ENCODE peak calls at places on chromosomes 5 and 9, in seven cellular contexts. One of them, this sample, is unnamed.

GRCh38 chr9:4375424-4376195 is 75.7 kb upstream of the GLIS3 start:
- DNase-seq in kidney: no peak
- DNase-seq in left ventricle myocardium inferior: no peak
- DNase-seq in midbrain: peak
- DNase-seq in NCI-H2029 treated with DMSO at 0.1 percent for 48 hours: no peak
- DNase-seq in NCI-H1105: no peak
- DNase-seq in mammary epithelial cell: peak
- DNase-seq in this sample: peak

GRCh38 chr5:12072441-12072840 is 168.2 kb upstream of the CTNND2 start:
- DNase-seq in kidney: no peak
- DNase-seq in left ventricle myocardium inferior: no peak
- DNase-seq in midbrain: no peak
- DNase-seq in NCI-H2029 treated with DMSO at 0.1 percent for 48 hours: no peak
- DNase-seq in NCI-H1105: no peak
- DNase-seq in mammary epithelial cell: no peak
- DNase-seq in this sample: no peak

GRCh38 chr5:106374956-106375355 is 1295.8 kb downstream of the EFNA5 start:
- DNase-seq in kidney: no peak
- DNase-seq in left ventricle myocardium inferior: no peak
- DNase-seq in midbrain: no peak
- DNase-seq in NCI-H2029 treated with DMSO at 0.1 percent for 48 hours: no peak
- DNase-seq in NCI-H1105: no peak
- DNase-seq in mammary epithelial cell: peak
- DNase-seq in this sample: no peak

GRCh38 chr9:121640076-121640475 is 11.4 kb upstream of the DAB2IP start:
- DNase-seq in kidney: peak
- DNase-seq in left ventricle myocardium inferior: peak
- DNase-seq in midbrain: peak
- DNase-seq in NCI-H2029 treated with DMSO at 0.1 percent for 48 hours: no peak
- DNase-seq in NCI-H1105: no peak
- DNase-seq in mammary epithelial cell: no peak
- DNase-seq in this sample: no peak

GRCh38 chr5:41736641-41737040 is 133.6 kb downstream of the OXCT1 start:
- DNase-seq in kidney: no peak
- DNase-seq in left ventricle myocardium inferior: no peak
- DNase-seq in midbrain: no peak
- DNase-seq in NCI-H2029 treated with DMSO at 0.1 percent for 48 hours: no peak
- DNase-seq in NCI-H1105: no peak
- DNase-seq in mammary epithelial cell: no peak
- DNase-seq in this sample: no peak

GRCh38 chr5:159819671-159820411 is 96.4 kb upstream of the ADRA1B start:
- DNase-seq in kidney: peak
- DNase-seq in left ventricle myocardium inferior: peak
- DNase-seq in midbrain: no peak
- DNase-seq in NCI-H2029 treated with DMSO at 0.1 percent for 48 hours: no peak
- DNase-seq in NCI-H1105: no peak
- DNase-seq in mammary epithelial cell: peak
- DNase-seq in this sample: no peak

GRCh38 chr5:141223112-141223783 is at the start of gene PCDHB14:
- DNase-seq in kidney: no peak
- DNase-seq in left ventricle myocardium inferior: no peak
- DNase-seq in midbrain: peak
- DNase-seq in NCI-H2029 treated with DMSO at 0.1 percent for 48 hours: peak
- DNase-seq in NCI-H1105: peak
- DNase-seq in mammary epithelial cell: peak
- DNase-seq in this sample: peak

GRCh38 chr5:103598997-103599556 is 36.5 kb upstream of the NUDT12 start:
- DNase-seq in kidney: no peak
- DNase-seq in left ventricle myocardium inferior: no peak
- DNase-seq in midbrain: no peak
- DNase-seq in NCI-H2029 treated with DMSO at 0.1 percent for 48 hours: no peak
- DNase-seq in NCI-H1105: no peak
- DNase-seq in mammary epithelial cell: no peak
- DNase-seq in this sample: no peak

GRCh38 chr5:12488161-12488560 is 583.9 kb upstream of the CTNND2 start:
- DNase-seq in kidney: no peak
- DNase-seq in left ventricle myocardium inferior: no peak
- DNase-seq in midbrain: no peak
- DNase-seq in NCI-H2029 treated with DMSO at 0.1 percent for 48 hours: no peak
- DNase-seq in NCI-H1105: no peak
- DNase-seq in mammary epithelial cell: no peak
- DNase-seq in this sample: no peak

GRCh38 chr9:114031948-114032688 is 46.0 kb downstream of the AMBP start:
- DNase-seq in kidney: no peak
- DNase-seq in left ventricle myocardium inferior: no peak
- DNase-seq in midbrain: no peak
- DNase-seq in NCI-H2029 treated with DMSO at 0.1 percent for 48 hours: no peak
- DNase-seq in NCI-H1105: no peak
- DNase-seq in mammary epithelial cell: no peak
- DNase-seq in this sample: no peak

GRCh38 chr9:135309763-135310125 is 169.8 kb upstream of the PPP1R26 start:
- DNase-seq in kidney: no peak
- DNase-seq in left ventricle myocardium inferior: no peak
- DNase-seq in midbrain: no peak
- DNase-seq in NCI-H2029 treated with DMSO at 0.1 percent for 48 hours: no peak
- DNase-seq in NCI-H1105: no peak
- DNase-seq in mammary epithelial cell: no peak
- DNase-seq in this sample: no peak

GRCh38 chr9:112505607-112506006 is 19.0 kb downstream of the KIAA1958 start:
- DNase-seq in kidney: no peak
- DNase-seq in left ventricle myocardium inferior: no peak
- DNase-seq in midbrain: no peak
- DNase-seq in NCI-H2029 treated with DMSO at 0.1 percent for 48 hours: no peak
- DNase-seq in NCI-H1105: no peak
- DNase-seq in mammary epithelial cell: no peak
- DNase-seq in this sample: no peak

GRCh38 chr5:150181035-150181434 is 8.8 kb upstream of the SLC6A7 start:
- DNase-seq in kidney: no peak
- DNase-seq in left ventricle myocardium inferior: no peak
- DNase-seq in midbrain: no peak
- DNase-seq in NCI-H2029 treated with DMSO at 0.1 percent for 48 hours: no peak
- DNase-seq in NCI-H1105: no peak
- DNase-seq in mammary epithelial cell: no peak
- DNase-seq in this sample: no peak

GRCh38 chr9:137195525-137196220 is 4.9 kb downstream of the TPRN start:
- DNase-seq in kidney: no peak
- DNase-seq in left ventricle myocardium inferior: no peak
- DNase-seq in midbrain: no peak
- DNase-seq in NCI-H2029 treated with DMSO at 0.1 percent for 48 hours: peak
- DNase-seq in NCI-H1105: peak
- DNase-seq in mammary epithelial cell: no peak
- DNase-seq in this sample: no peak

GRCh38 chr9:130368631-130369103 is 76.1 kb upstream of the ASS1 start:
- DNase-seq in kidney: no peak
- DNase-seq in left ventricle myocardium inferior: no peak
- DNase-seq in midbrain: no peak
- DNase-seq in NCI-H2029 treated with DMSO at 0.1 percent for 48 hours: no peak
- DNase-seq in NCI-H1105: no peak
- DNase-seq in mammary epithelial cell: peak
- DNase-seq in this sample: no peak

GRCh38 chr5:8188874-8189588 is 320.1 kb downstream of the MTRR start:
- DNase-seq in kidney: no peak
- DNase-seq in left ventricle myocardium inferior: no peak
- DNase-seq in midbrain: no peak
- DNase-seq in NCI-H2029 treated with DMSO at 0.1 percent for 48 hours: peak
- DNase-seq in NCI-H1105: no peak
- DNase-seq in mammary epithelial cell: no peak
- DNase-seq in this sample: no peak

GRCh38 chr5:130138406-130139060 is 234.3 kb downstream of the CHSY3 start:
- DNase-seq in kidney: no peak
- DNase-seq in left ventricle myocardium inferior: no peak
- DNase-seq in midbrain: no peak
- DNase-seq in NCI-H2029 treated with DMSO at 0.1 percent for 48 hours: no peak
- DNase-seq in NCI-H1105: no peak
- DNase-seq in mammary epithelial cell: peak
- DNase-seq in this sample: no peak

GRCh38 chr5:115389799-115390382 is 93.4 kb upstream of the CCDC112 start:
- DNase-seq in kidney: no peak
- DNase-seq in left ventricle myocardium inferior: no peak
- DNase-seq in midbrain: no peak
- DNase-seq in NCI-H2029 treated with DMSO at 0.1 percent for 48 hours: no peak
- DNase-seq in NCI-H1105: no peak
- DNase-seq in mammary epithelial cell: no peak
- DNase-seq in this sample: no peak

GRCh38 chr5:74034738-74035137 is 408.7 kb downstream of the ARHGEF28 start:
- DNase-seq in kidney: no peak
- DNase-seq in left ventricle myocardium inferior: no peak
- DNase-seq in midbrain: no peak
- DNase-seq in NCI-H2029 treated with DMSO at 0.1 percent for 48 hours: no peak
- DNase-seq in NCI-H1105: no peak
- DNase-seq in mammary epithelial cell: peak
- DNase-seq in this sample: peak

GRCh38 chr5:94702729-94703128 is 84.3 kb downstream of the SLF1 start:
- DNase-seq in kidney: no peak
- DNase-seq in left ventricle myocardium inferior: no peak
- DNase-seq in midbrain: no peak
- DNase-seq in NCI-H2029 treated with DMSO at 0.1 percent for 48 hours: no peak
- DNase-seq in NCI-H1105: no peak
- DNase-seq in mammary epithelial cell: no peak
- DNase-seq in this sample: no peak

GRCh38 chr9:136700959-136701664 is 11.3 kb upstream of the DIPK1B start:
- DNase-seq in kidney: peak
- DNase-seq in left ventricle myocardium inferior: no peak
- DNase-seq in midbrain: no peak
- DNase-seq in NCI-H2029 treated with DMSO at 0.1 percent for 48 hours: no peak
- DNase-seq in NCI-H1105: no peak
- DNase-seq in mammary epithelial cell: no peak
- DNase-seq in this sample: no peak

GRCh38 chr5:127492854-127493738 is 24.3 kb upstream of the PRRC1 start:
- DNase-seq in kidney: no peak
- DNase-seq in left ventricle myocardium inferior: no peak
- DNase-seq in midbrain: peak
- DNase-seq in NCI-H2029 treated with DMSO at 0.1 percent for 48 hours: peak
- DNase-seq in NCI-H1105: peak
- DNase-seq in mammary epithelial cell: peak
- DNase-seq in this sample: no peak

GRCh38 chr5:172410160-172410559 is 44.2 kb downstream of the SH3PXD2B start:
- DNase-seq in kidney: no peak
- DNase-seq in left ventricle myocardium inferior: no peak
- DNase-seq in midbrain: no peak
- DNase-seq in NCI-H2029 treated with DMSO at 0.1 percent for 48 hours: no peak
- DNase-seq in NCI-H1105: no peak
- DNase-seq in mammary epithelial cell: peak
- DNase-seq in this sample: no peak

GRCh38 chr9:123867034-123867433 is 62.9 kb downstream of the DENND1A start:
- DNase-seq in kidney: no peak
- DNase-seq in left ventricle myocardium inferior: no peak
- DNase-seq in midbrain: no peak
- DNase-seq in NCI-H2029 treated with DMSO at 0.1 percent for 48 hours: no peak
- DNase-seq in NCI-H1105: no peak
- DNase-seq in mammary epithelial cell: no peak
- DNase-seq in this sample: peak

GRCh38 chr5:147822686-147823491 is 8.6 kb downstream of the SPINK1 start:
- DNase-seq in kidney: no peak
- DNase-seq in left ventricle myocardium inferior: peak
- DNase-seq in midbrain: peak
- DNase-seq in NCI-H2029 treated with DMSO at 0.1 percent for 48 hours: peak
- DNase-seq in NCI-H1105: peak
- DNase-seq in mammary epithelial cell: peak
- DNase-seq in this sample: peak

GRCh38 chr5:83583859-83584258 is 112.3 kb downstream of the VCAN start:
- DNase-seq in kidney: no peak
- DNase-seq in left ventricle myocardium inferior: no peak
- DNase-seq in midbrain: no peak
- DNase-seq in NCI-H2029 treated with DMSO at 0.1 percent for 48 hours: no peak
- DNase-seq in NCI-H1105: no peak
- DNase-seq in mammary epithelial cell: peak
- DNase-seq in this sample: no peak

GRCh38 chr5:78568212-78568611 is 80.4 kb downstream of the LHFPL2 start:
- DNase-seq in kidney: no peak
- DNase-seq in left ventricle myocardium inferior: no peak
- DNase-seq in midbrain: peak
- DNase-seq in NCI-H2029 treated with DMSO at 0.1 percent for 48 hours: no peak
- DNase-seq in NCI-H1105: no peak
- DNase-seq in mammary epithelial cell: no peak
- DNase-seq in this sample: peak

GRCh38 chr9:114264806-114265550 is 57.9 kb upstream of the ORM1 start:
- DNase-seq in kidney: no peak
- DNase-seq in left ventricle myocardium inferior: no peak
- DNase-seq in midbrain: no peak
- DNase-seq in NCI-H2029 treated with DMSO at 0.1 percent for 48 hours: no peak
- DNase-seq in NCI-H1105: no peak
- DNase-seq in mammary epithelial cell: no peak
- DNase-seq in this sample: no peak

GRCh38 chr5:177432143-177432904 is 5.8 kb downstream of the GRK6 start:
- DNase-seq in kidney: no peak
- DNase-seq in left ventricle myocardium inferior: peak
- DNase-seq in midbrain: peak
- DNase-seq in NCI-H2029 treated with DMSO at 0.1 percent for 48 hours: no peak
- DNase-seq in NCI-H1105: no peak
- DNase-seq in mammary epithelial cell: no peak
- DNase-seq in this sample: peak

GRCh38 chr9:121082075-121082474 is 7.3 kb downstream of the CNTRL start:
- DNase-seq in kidney: no peak
- DNase-seq in left ventricle myocardium inferior: no peak
- DNase-seq in midbrain: no peak
- DNase-seq in NCI-H2029 treated with DMSO at 0.1 percent for 48 hours: no peak
- DNase-seq in NCI-H1105: no peak
- DNase-seq in mammary epithelial cell: no peak
- DNase-seq in this sample: no peak

GRCh38 chr5:142680605-142681259 is 5.2 kb downstream of the FGF1 start:
- DNase-seq in kidney: no peak
- DNase-seq in left ventricle myocardium inferior: no peak
- DNase-seq in midbrain: no peak
- DNase-seq in NCI-H2029 treated with DMSO at 0.1 percent for 48 hours: no peak
- DNase-seq in NCI-H1105: no peak
- DNase-seq in mammary epithelial cell: peak
- DNase-seq in this sample: no peak

This sample was measured in hippocampal formation.